ENCODE peak calls at places on chromosomes 1 and 21, in seven cellular contexts. L is CD8-positive, alpha-beta T cell; F is GM23338; Y is body of pancreas; N is left lung; I is heart left ventricle; M is aorta. E is an unnamed sample.

GRCh38 chr1:97906567-97907228 is 14.1 kb downstream of the DPYD start:
- ATAC-seq in L (no peak), F (no peak), Y (no peak), N (peak; percentile 68), I (no peak), M (peak; percentile 85), E (peak; percentile 89)

GRCh38 chr1:200753650-200754198 is 15.0 kb downstream of the CAMSAP2 start:
- ATAC-seq in L (no peak), F (no peak), Y (no peak), N (no peak), I (no peak), M (no peak), E (no peak)

GRCh38 chr1:158611916-158612315 is 6.8 kb downstream of the OR10Z1 start:
- ATAC-seq in L (no peak), F (no peak), Y (no peak), N (no peak), I (no peak), M (no peak), E (no peak)

GRCh38 chr21:46650476-46651098 is 15.1 kb downstream of the PRMT2 start:
- ATAC-seq in L (no peak), F (no peak), Y (peak; percentile 40), N (no peak), I (peak; percentile 84), M (no peak), E (no peak)

GRCh38 chr1:229238674-229239415 is 32.1 kb upstream of the RAB4A start:
- ATAC-seq in L (no peak), F (peak; percentile 69), Y (no peak), N (peak; percentile 41), I (no peak), M (no peak), E (no peak)

GRCh38 chr1:201361652-201362504 is 15.6 kb downstream of the TNNT2 start:
- ATAC-seq in L (no peak), F (peak; percentile 93), Y (peak; percentile 64), N (peak; percentile 86), I (no peak), M (no peak), E (no peak)

GRCh38 chr1:82586473-82586872 is 785.7 kb downstream of the ADGRL2 start:
- ATAC-seq in L (no peak), F (no peak), Y (no peak), N (no peak), I (no peak), M (peak; percentile 50), E (peak; percentile 60)

GRCh38 chr21:17688912-17689874 is 76.5 kb upstream of the BTG3 start:
- ATAC-seq in L (no peak), F (no peak), Y (peak; percentile 27), N (peak; percentile 41), I (no peak), M (no peak), E (no peak)

GRCh38 chr21:44434568-44434925 is 20.8 kb upstream of the LRRC3 start:
- ATAC-seq in L (no peak), F (no peak), Y (no peak), N (no peak), I (no peak), M (no peak), E (no peak)

GRCh38 chr1:32948082-32948722 is 16.4 kb downstream of the RNF19B start:
- ATAC-seq in L (no peak), F (no peak), Y (no peak), N (peak; percentile 83), I (no peak), M (no peak), E (no peak)

GRCh38 chr1:2952371-2952770 is 68.9 kb upstream of the ACTRT2 start:
- ATAC-seq in L (no peak), F (no peak), Y (no peak), N (no peak), I (no peak), M (no peak), E (no peak)

GRCh38 chr1:63326106-63326472 is 3.7 kb downstream of the FOXD3 start:
- ATAC-seq in L (no peak), F (no peak), Y (no peak), N (no peak), I (no peak), M (no peak), E (no peak)

GRCh38 chr1:63322944-63323865 is 838 bp downstream of the FOXD3 start:
- ATAC-seq in L (peak; percentile 37), F (no peak), Y (no peak), N (no peak), I (no peak), M (no peak), E (no peak)

GRCh38 chr1:63322248-63322943 is at the start of gene FOXD3:
- ATAC-seq in L (peak; percentile 27), F (peak; percentile 13), Y (peak; percentile 66), N (peak; percentile 63), I (no peak), M (peak; percentile 16), E (peak; percentile 42)

GRCh38 chr1:63324779-63325119 is 2.4 kb downstream of the FOXD3 start:
- ATAC-seq in L (no peak), F (no peak), Y (no peak), N (no peak), I (no peak), M (no peak), E (no peak)

GRCh38 chr1:63323866-63324778 is 1.8 kb downstream of the FOXD3 start:
- ATAC-seq in L (no peak), F (no peak), Y (no peak), N (no peak), I (no peak), M (no peak), E (no peak)
- H3K4me3 ChIP-seq in L (no peak overlapping the region), F (peak overlapping the region; percentile 61), Y (no peak overlapping the region), N (peak overlapping the region; percentile 59), I (peak overlapping the region; percentile 6), M (peak overlapping the region; percentile 17), E (peak overlapping the region; percentile 61)

GRCh38 chr1:226690460-226690982 is 48.6 kb downstream of the ITPKB start:
- ATAC-seq in L (peak; percentile 63), F (no peak), Y (peak; percentile 39), N (peak; percentile 90), I (no peak), M (no peak), E (peak; percentile 45)
- H3K4me3 ChIP-seq in L (no peak overlapping the region), F (no peak overlapping the region), Y (no peak overlapping the region), N (no peak overlapping the region), I (no peak overlapping the region), M (no peak overlapping the region), E (no peak overlapping the region)

GRCh38 chr1:160186734-160187133 is 3.6 kb upstream of the CASQ1 start:
- ATAC-seq in L (no peak), F (no peak), Y (no peak), N (no peak), I (no peak), M (no peak), E (no peak)

GRCh38 chr1:160192234-160192633 is 1.9 kb downstream of the CASQ1 start:
- ATAC-seq in L (no peak), F (no peak), Y (no peak), N (no peak), I (no peak), M (no peak), E (no peak)

GRCh38 chr1:160191756-160192155 is 1.4 kb downstream of the CASQ1 start:
- ATAC-seq in L (no peak), F (no peak), Y (no peak), N (no peak), I (no peak), M (no peak), E (no peak)

GRCh38 chr1:160187407-160187806 is 3.0 kb upstream of the CASQ1 start:
- ATAC-seq in L (no peak), F (no peak), Y (no peak), N (no peak), I (no peak), M (no peak), E (no peak)

GRCh38 chr1:160189649-160190625 is at the start of gene CASQ1:
- ATAC-seq in L (no peak), F (no peak), Y (no peak), N (no peak), I (peak; percentile 41), M (no peak), E (peak; percentile 49)
- H3K4me3 ChIP-seq in L (no peak within 1 kb of the TSS), F (no peak within 1 kb of the TSS), Y (no peak within 1 kb of the TSS), N (no peak within 1 kb of the TSS), I (peak within 1 kb of the TSS; percentile 23), M (no peak within 1 kb of the TSS), E (no peak within 1 kb of the TSS)

GRCh38 chr21:42063206-42063577 is 7.9 kb upstream of the UMODL1 start:
- ATAC-seq in L (no peak), F (peak; percentile 8), Y (no peak), N (peak; percentile 30), I (no peak), M (no peak), E (no peak)
- H3K4me3 ChIP-seq in L (peak overlapping the region; percentile 56), F (no peak overlapping the region), Y (no peak overlapping the region), N (no peak overlapping the region), I (no peak overlapping the region), M (no peak overlapping the region), E (no peak overlapping the region)

GRCh38 chr1:222048030-222048632 is 306.2 kb upstream of the DUSP10 start:
- ATAC-seq in L (no peak), F (no peak), Y (no peak), N (no peak), I (no peak), M (no peak), E (no peak)
- H3K4me3 ChIP-seq in L (no peak overlapping the region), F (no peak overlapping the region), Y (no peak overlapping the region), N (no peak overlapping the region), I (no peak overlapping the region), M (no peak overlapping the region), E (no peak overlapping the region)

GRCh38 chr21:34514576-34515135 is 2.6 kb upstream of the KCNE1 start:
- ATAC-seq in L (no peak), F (no peak), Y (no peak), N (no peak), I (no peak), M (no peak), E (no peak)
- H3K4me3 ChIP-seq in L (no peak overlapping the region), F (no peak overlapping the region), Y (no peak overlapping the region), N (no peak overlapping the region), I (no peak overlapping the region), M (no peak overlapping the region), E (no peak overlapping the region)

DNA sequence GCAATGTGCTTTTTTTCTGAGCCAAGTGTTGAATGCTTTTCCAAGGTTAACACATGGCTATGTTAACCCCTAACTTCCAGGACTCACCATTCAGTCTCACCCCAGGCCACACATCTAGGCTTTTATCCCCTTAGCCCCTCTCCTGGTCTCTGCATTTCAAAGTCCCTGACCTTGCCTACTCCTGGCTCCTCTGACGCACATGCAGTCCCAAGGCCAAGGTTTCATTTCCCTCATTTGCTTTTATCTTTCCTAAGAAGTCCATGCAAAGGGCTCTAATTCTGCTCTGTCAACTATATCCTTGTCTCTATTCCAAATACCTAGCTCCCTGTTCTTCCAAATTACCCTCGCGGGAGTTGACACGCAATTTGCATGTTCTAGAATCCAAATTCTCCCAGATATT is 25.4 kb downstream of the SLC30A10 start:
- ATAC-seq in L (no peak), F (peak; percentile 38), Y (no peak), N (no peak), I (no peak), M (no peak), E (no peak)
- H3K4me3 ChIP-seq in L (no peak overlapping the region), F (no peak overlapping the region), Y (no peak overlapping the region), N (no peak overlapping the region), I (no peak overlapping the region), M (no peak overlapping the region), E (no peak overlapping the region)